ENCODE peak calls at places on chromosome 11, in five cellular contexts. A is fibroblast of the aortic adventitia, W is ovary, R is astrocyte of the cerebellum, K is aorta. F is an unnamed sample.

GRCh38 chr11:14617241-14618027 is 26.2 kb upstream of the PDE3B start:
- DNase-seq in A (no peak), W (no peak), R (no peak), K (no peak), F (no peak)

GRCh38 chr11:60734271-60734670 is 9.8 kb downstream of the MS4A18 start:
- DNase-seq in A (no peak), W (no peak), R (no peak), K (no peak), F (no peak)

GRCh38 chr11:69014084-69014935 is 1.3 kb upstream of the MRGPRF start:
- DNase-seq in A (no peak), W (peak; percentile 84), R (no peak), K (peak; percentile 70), F (peak; percentile 40)

GRCh38 chr11:133927690-133928627 is 28.8 kb downstream of the IGSF9B start:
- DNase-seq in A (peak; percentile 63), W (peak; percentile 65), R (peak; percentile 15), K (peak; percentile 72), F (peak; percentile 48)

GRCh38 chr11:97754976-97755375 is 1265.8 kb upstream of the CNTN5 start:
- DNase-seq in A (peak; percentile 3), W (no peak), R (no peak), K (no peak), F (no peak)

GRCh38 chr11:127862406-127862805 is 725.0 kb downstream of the ETS1 start:
- DNase-seq in A (no peak), W (no peak), R (no peak), K (no peak), F (peak; percentile 16)

GRCh38 chr11:94010136-94010535 is 11.0 kb upstream of the HEPHL1 start:
- DNase-seq in A (no peak), W (no peak), R (no peak), K (no peak), F (no peak)

GRCh38 chr11:117600261-117600783 is 196.7 kb downstream of the DSCAML1 start:
- DNase-seq in A (no peak), W (no peak), R (no peak), K (no peak), F (no peak)

GRCh38 chr11:116167706-116168458 is 604.9 kb downstream of the BUD13 start:
- DNase-seq in A (no peak), W (no peak), R (no peak), K (no peak), F (no peak)

GRCh38 chr11:126061707-126062678 is 673 bp downstream of the CDON start:
- DNase-seq in A (peak; percentile 53), W (peak; percentile 77), R (no peak), K (peak; percentile 53), F (peak; percentile 12)

GRCh38 chr11:108196901-108197300 is 25.5 kb downstream of the NPAT start:
- DNase-seq in A (no peak), W (no peak), R (no peak), K (no peak), F (no peak)

GRCh38 chr11:119093666-119093950 is 8.0 kb downstream of the DPAGT1 start:
- DNase-seq in A (no peak), W (no peak), R (no peak), K (no peak), F (no peak)
- H3K4me3 ChIP-seq in A (peak overlapping the region; percentile 75), W (peak overlapping the region; percentile 92), R (peak overlapping the region; percentile 73), K (peak overlapping the region; percentile 56), F (peak overlapping the region; percentile 75)

GRCh38 chr11:73728000-73728399 is 32.9 kb downstream of the RAB6A start:
- DNase-seq in A (no peak), W (no peak), R (no peak), K (no peak), F (no peak)

GRCh38 chr11:73729594-73730206 is 31.2 kb downstream of the RAB6A start:
- DNase-seq in A (no peak), W (no peak), R (no peak), K (no peak), F (no peak)

GRCh38 chr11:73726825-73727224 is 34.0 kb downstream of the RAB6A start:
- DNase-seq in A (no peak), W (no peak), R (no peak), K (no peak), F (no peak)
- H3K4me3 ChIP-seq in A (no peak overlapping the region), W (no peak overlapping the region), R (no peak overlapping the region), K (no peak overlapping the region), F (no peak overlapping the region)

GRCh38 chr11:1853376-1854131 is 670 bp downstream of the LSP1 start:
- DNase-seq in A (no peak), W (no peak), R (no peak), K (no peak), F (no peak)

GRCh38 chr11:1852885-1853284 is at the start of gene LSP1:
- DNase-seq in A (no peak), W (no peak), R (no peak), K (peak; percentile 77), F (no peak)

GRCh38 chr11:1854949-1855885 is 2.3 kb downstream of the LSP1 start:
- DNase-seq in A (no peak), W (no peak), R (no peak), K (no peak), F (no peak)

GRCh38 chr11:1855886-1856265 is 3.0 kb downstream of the LSP1 start:
- DNase-seq in A (no peak), W (no peak), R (no peak), K (no peak), F (no peak)

GRCh38 chr11:1854132-1854948 is 1.5 kb downstream of the LSP1 start:
- DNase-seq in A (no peak), W (no peak), R (no peak), K (no peak), F (no peak)
- H3K4me3 ChIP-seq in A (no peak overlapping the region), W (no peak overlapping the region), R (no peak overlapping the region), K (no peak overlapping the region), F (no peak overlapping the region)

DNA sequence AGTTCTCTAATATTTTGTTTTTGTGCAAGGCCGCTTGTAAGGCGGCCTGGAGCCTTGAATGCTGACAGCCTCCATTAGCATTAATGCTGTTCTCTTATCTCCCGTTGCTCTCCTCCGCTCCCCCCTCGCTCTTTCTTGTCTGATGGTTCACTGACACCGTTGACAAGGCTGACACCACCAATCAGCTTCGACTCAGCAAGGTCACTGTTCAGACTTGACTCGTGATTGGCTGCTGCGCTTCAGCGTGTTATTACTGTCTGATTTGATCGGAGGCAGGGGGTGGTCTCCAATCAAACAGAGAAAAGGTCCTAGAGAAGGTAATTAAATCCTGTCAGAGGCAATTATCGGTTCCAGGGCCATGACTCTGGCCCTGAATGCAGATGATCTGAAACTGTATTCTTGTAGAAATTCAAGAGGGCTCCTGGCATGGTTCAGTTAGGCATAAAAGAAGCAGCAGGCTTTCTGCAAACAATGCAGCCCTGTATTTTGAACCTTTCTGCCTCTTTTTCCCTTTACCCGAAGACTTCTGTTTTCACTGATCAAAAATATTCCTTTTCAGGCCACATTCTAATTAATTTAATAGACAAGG is 49.3 kb upstream of the MPPED2 start:
- DNase-seq in A (no peak), W (no peak), R (peak; percentile 1), K (no peak), F (no peak)
- H3K4me3 ChIP-seq in A (no peak overlapping the region), W (no peak overlapping the region), R (peak overlapping the region; percentile 23), K (no peak overlapping the region), F (no peak overlapping the region)

DNA sequence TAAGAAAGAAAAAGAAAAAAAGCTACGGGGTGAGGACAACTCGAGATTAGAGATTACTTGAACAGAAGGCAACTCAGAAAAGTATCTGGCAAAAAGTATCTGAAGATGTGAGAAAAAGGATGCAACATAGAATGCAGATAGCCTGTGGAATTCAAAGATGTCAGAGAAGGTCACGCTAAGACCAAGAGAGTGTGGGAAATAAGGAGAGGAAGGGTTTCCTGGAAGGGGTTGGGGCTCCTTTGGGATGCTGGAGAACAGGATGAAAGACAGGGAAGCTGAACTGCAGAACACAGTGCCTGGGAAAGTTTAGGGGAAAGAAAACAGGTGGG is 1.2 kb downstream of the GUCY1A2 start:
- DNase-seq in A (no peak), W (no peak), R (no peak), K (no peak), F (no peak)
- H3K4me3 ChIP-seq in A (no peak overlapping the region), W (peak overlapping the region; percentile 49), R (peak overlapping the region; percentile 48), K (no peak overlapping the region), F (peak overlapping the region; percentile 57)

F was measured in AG10803.